ENCODE peak calls at places on chromosomes 11 and 22, in eight cellular contexts. O is neural progenitor cell; H is ovary; F is CD4-positive, alpha-beta memory T cell; B is lower lobe of right lung; Y is hepatocyte; X is right atrium auricular region; M is adrenal gland. Z is an unnamed sample. For H3K9me3 and H3K4me1, the result is how much of the 10 kb centered on the place peaks cover.

GRCh38 chr11:10908215-10908990 is 50.5 kb upstream of the ZBED5 start:
- DNase-seq in O (no peak), H (no peak), F (no peak), B (no peak), Y (peak), X (no peak), M (no peak), Z (peak)

GRCh38 chr11:19853016-19853415 is 140.4 kb downstream of the NAV2 start:
- DNase-seq in O (no peak), H (no peak), F (no peak), B (no peak), Y (no peak), X (no peak), M (no peak), Z (no peak)

GRCh38 chr11:125457814-125458343 is 38.2 kb downstream of the FEZ1 start:
- DNase-seq in O (no peak), H (no peak), F (no peak), B (no peak), Y (peak), X (peak), M (peak), Z (peak)

GRCh38 chr11:36015806-36016205 is 71.9 kb downstream of the LDLRAD3 start:
- DNase-seq in O (no peak), H (peak), F (no peak), B (no peak), Y (no peak), X (peak), M (no peak), Z (no peak)

GRCh38 chr11:134228625-134229024 is 4.2 kb downstream of the VPS26B start:
- DNase-seq in O (no peak), H (no peak), F (no peak), B (no peak), Y (no peak), X (no peak), M (no peak), Z (no peak)

GRCh38 chr22:17836977-17837742 is 62.9 kb upstream of the BID start:
- DNase-seq in O (peak), H (no peak), F (no peak), B (no peak), Y (no peak), X (no peak), M (no peak), Z (no peak)

GRCh38 chr11:3037945-3038271 is 19.3 kb downstream of the CARS1 start:
- DNase-seq in O (no peak), H (no peak), F (no peak), B (no peak), Y (no peak), X (no peak), M (no peak), Z (no peak)

GRCh38 chr11:71251159-71251721 is 1.1 kb downstream of the SHANK2 start:
- DNase-seq in O (peak), H (no peak), F (no peak), B (peak), Y (peak), X (no peak), M (no peak), Z (no peak)

GRCh38 chr11:96307748-96308133 is 35.3 kb downstream of the MAML2 start:
- DNase-seq in O (no peak), H (no peak), F (no peak), B (no peak), Y (peak), X (no peak), M (no peak), Z (peak)

GRCh38 chr11:76233936-76234703 is 27.8 kb upstream of the WNT11 start:
- DNase-seq in O (peak), H (peak), F (no peak), B (peak), Y (peak), X (peak), M (peak), Z (no peak)

GRCh38 chr22:17734197-17734596 is 40.1 kb downstream of the BID start:
- DNase-seq in O (no peak), H (no peak), F (no peak), B (no peak), Y (no peak), X (no peak), M (no peak), Z (no peak)

GRCh38 chr11:119567667-119568582 is 145.0 kb upstream of the THY1 start:
- DNase-seq in O (no peak), H (no peak), F (no peak), B (no peak), Y (peak), X (no peak), M (no peak), Z (peak)

DNA sequence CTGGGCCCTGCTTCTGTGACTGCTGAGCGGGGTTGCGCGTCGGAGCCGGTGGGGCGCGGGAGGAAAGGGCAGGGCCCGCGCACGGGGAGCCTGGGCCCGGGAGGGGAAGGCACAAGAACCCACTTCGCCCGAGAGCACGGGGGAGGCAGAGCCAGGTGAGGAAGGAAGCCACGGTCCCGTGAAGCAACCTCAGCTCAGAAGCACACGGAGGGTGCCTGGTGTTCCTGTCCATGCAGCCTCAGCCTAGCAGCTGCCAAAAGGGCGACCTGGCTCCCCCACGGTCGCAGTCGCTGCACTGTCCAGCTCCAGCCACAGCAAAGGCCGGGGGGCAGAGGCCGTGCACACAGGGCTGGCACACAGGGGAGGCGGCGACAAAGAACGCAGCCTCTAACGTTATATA is 9.3 kb upstream of the CDC42BPG start:
- DNase-seq in O (no peak), H (no peak), F (peak), B (no peak), Y (no peak), X (no peak), M (no peak), Z (no peak)
- H3K4me3 ChIP-seq in O (no peak), H (no peak), F (no peak), B (no peak), Y (no peak), X (no peak), M (no peak), Z (no peak)

GRCh38 chr22:39087098-39087497 is 9.9 kb upstream of the APOBEC3H start:
- DNase-seq in O (no peak), H (no peak), F (no peak), B (no peak), Y (no peak), X (no peak), M (no peak), Z (no peak)
- H3K9me3 ChIP-seq in O (under half), H (under half), F (under half), B (under half), Y (under half), X (under half), M (under half), Z (under half)

GRCh38 chr11:61917043-61917356 is 366 bp downstream of the RAB3IL1 start:
- DNase-seq in O (no peak), H (no peak), F (no peak), B (no peak), Y (no peak), X (no peak), M (no peak), Z (no peak)
- H3K4me1 ChIP-seq in O (under half), H (under half), F (under half), B (under half), Y (under half), X (under half), M (under half), Z (under half)

GRCh38 chr11:61688368-61689163 is 8.4 kb downstream of the DAGLA start:
- DNase-seq in O (no peak), H (no peak), F (no peak), B (peak), Y (no peak), X (peak), M (peak), Z (no peak)

GRCh38 chr11:61690706-61691377 is 10.7 kb downstream of the DAGLA start:
- DNase-seq in O (no peak), H (no peak), F (no peak), B (no peak), Y (no peak), X (no peak), M (no peak), Z (no peak)

GRCh38 chr11:61687420-61687819 is 7.2 kb downstream of the DAGLA start:
- DNase-seq in O (no peak), H (no peak), F (no peak), B (no peak), Y (no peak), X (no peak), M (no peak), Z (no peak)

GRCh38 chr11:61691378-61692156 is 11.4 kb downstream of the DAGLA start:
- DNase-seq in O (peak), H (no peak), F (no peak), B (no peak), Y (no peak), X (no peak), M (no peak), Z (no peak)

GRCh38 chr11:61689164-61689496 is 8.9 kb downstream of the DAGLA start:
- DNase-seq in O (no peak), H (no peak), F (no peak), B (no peak), Y (no peak), X (no peak), M (no peak), Z (no peak)
- H3K4me3 ChIP-seq in O (no peak), H (no peak), F (no peak), B (peak), Y (no peak), X (no peak), M (no peak), Z (no peak)

GRCh38 chr22:30978304-30978962 is 9.4 kb downstream of the TUG1 start:
- DNase-seq in O (no peak), H (no peak), F (no peak), B (no peak), Y (no peak), X (no peak), M (no peak), Z (no peak)
- H3K9me3 ChIP-seq in O (under half), H (under half), F (under half), B (half or more), Y (under half), X (under half), M (under half), Z (under half)

Z was measured in HAP-1.